ENCODE peak calls at places on chromosomes 12 and 14, in seven cellular contexts. Y is left ventricle myocardium inferior, J is AG04450, T is AG08395, V is HTR-8/SVneo, M is pancreas, U is NT2/D1. I is an unnamed sample.

GRCh38 chr12:39846971-39847661 is 227.5 kb upstream of the ABCD2 start:
- DNase-seq in Y (no peak), J (peak), T (peak), V (no peak), M (no peak), U (no peak), I (no peak)

GRCh38 chr14:67744057-67744456 is 42.4 kb downstream of the RDH12 start:
- DNase-seq in Y (no peak), J (no peak), T (no peak), V (no peak), M (no peak), U (no peak), I (no peak)

GRCh38 chr12:4562034-4562657 is at the start of gene DYRK4:
- DNase-seq in Y (peak), J (peak), T (peak), V (no peak), M (peak), U (peak), I (peak)

GRCh38 chr14:91350813-91351507 is 66.7 kb downstream of the CCDC88C start:
- DNase-seq in Y (no peak), J (no peak), T (no peak), V (no peak), M (no peak), U (no peak), I (no peak)

GRCh38 chr14:81453166-81453766 is 53.1 kb upstream of the STON2 start:
- DNase-seq in Y (no peak), J (no peak), T (peak), V (no peak), M (peak), U (peak), I (no peak)

GRCh38 chr14:100904307-100905019 is 941 bp upstream of the RTL1 start:
- DNase-seq in Y (no peak), J (no peak), T (no peak), V (no peak), M (no peak), U (peak), I (no peak)

GRCh38 chr14:106530423-106531107 is 1004.2 kb downstream of the TMEM121 start:
- DNase-seq in Y (no peak), J (no peak), T (no peak), V (no peak), M (no peak), U (no peak), I (no peak)

GRCh38 chr12:62856454-62856853 is 78.5 kb downstream of the PPM1H start:
- DNase-seq in Y (no peak), J (no peak), T (no peak), V (no peak), M (no peak), U (no peak), I (no peak)

GRCh38 chr12:55809274-55809673 is 8.2 kb downstream of the SARNP start:
- DNase-seq in Y (no peak), J (no peak), T (no peak), V (no peak), M (no peak), U (no peak), I (no peak)

GRCh38 chr14:104431929-104432541 is 147.5 kb upstream of the C14orf180 start:
- DNase-seq in Y (no peak), J (no peak), T (no peak), V (no peak), M (no peak), U (no peak), I (no peak)

GRCh38 chr12:116571089-116571488 is 11.9 kb downstream of the MAP1LC3B2 start:
- DNase-seq in Y (no peak), J (no peak), T (no peak), V (no peak), M (no peak), U (no peak), I (no peak)